ENCODE peak calls at places on chromosomes 5 and 9, in six cellular contexts. V is H1, X is GM12891, Q is K562, S is HepG2, N is GM12878. Z is an unnamed sample.
A peak's percentile ranks its signal among the peaks of the same experiment; 100 is the strongest.

GRCh38 chr5:773517-774264 is 10.8 kb downstream of the ZDHHC11B start:
- DNase-seq in S (no peak), X (no peak), N (no peak), Q (no peak), V (no peak), Z (no peak)

GRCh38 chr5:5306696-5307095 is 115.8 kb upstream of the ICE1 start:
- DNase-seq in Q (no peak), N (no peak), X (no peak), S (no peak), V (no peak), Z (no peak)

GRCh38 chr9:128136816-128137793 is 9.6 kb upstream of the PTGES2 start:
- DNase-seq in V (no peak), Q (peak; percentile 51), S (no peak), N (no peak), X (no peak), Z (no peak)

GRCh38 chr9:93354451-93354850 is 97.0 kb upstream of the FAM120A start:
- DNase-seq in N (no peak), X (no peak), Q (no peak), V (no peak), S (no peak), Z (no peak)

GRCh38 chr5:6401410-6401809 is 23.1 kb upstream of the MED10 start:
- DNase-seq in N (no peak), X (no peak), Q (no peak), S (no peak), V (no peak), Z (no peak)

GRCh38 chr9:94937214-94937903 is 210.9 kb downstream of the AOPEP start:
- DNase-seq in X (no peak), Q (peak; percentile 77), V (no peak), N (no peak), S (no peak), Z (no peak)

GRCh38 chr5:74673011-74673790 is 11.8 kb upstream of the HEXB start:
- DNase-seq in V (no peak), Q (peak; percentile 24), S (peak; percentile 29), N (no peak), X (no peak), Z (no peak)

GRCh38 chr5:71455427-71456361 is at the start of gene BDP1:
- DNase-seq in X (peak; percentile 79), V (peak; percentile 77), S (peak; percentile 86), N (peak; percentile 77), Q (peak; percentile 97), Z (peak; percentile 68)

GRCh38 chr5:85132269-85132668 is 747.6 kb upstream of the EDIL3 start:
- DNase-seq in V (no peak), Q (no peak), N (no peak), S (no peak), X (no peak), Z (no peak)

GRCh38 chr9:36316629-36317317 is 58.5 kb upstream of the GNE start:
- DNase-seq in S (peak; percentile 82), X (no peak), Q (no peak), V (no peak), N (no peak), Z (no peak)

GRCh38 chr5:94779684-94780083 is 161.2 kb downstream of the SLF1 start:
- DNase-seq in V (no peak), S (no peak), N (no peak), Q (no peak), X (no peak), Z (no peak)

GRCh38 chr9:114098021-114098659 is 952 bp downstream of the KIF12 start:
- DNase-seq in X (no peak), Q (peak; percentile 21), N (no peak), S (no peak), V (no peak), Z (no peak)

GRCh38 chr9:5671711-5672353 is 42.9 kb downstream of the RIC1 start:
- DNase-seq in Q (no peak), N (peak; percentile 17), X (no peak), S (no peak), V (no peak), Z (no peak)

GRCh38 chr5:80245986-80246781 is 9.7 kb downstream of the SERINC5 start:
- DNase-seq in X (no peak), Q (no peak), V (no peak), N (no peak), S (peak; percentile 69), Z (no peak)

GRCh38 chr5:124748687-124749594 is 2.5 kb upstream of the ZNF608 start:
- DNase-seq in Q (peak; percentile 19), V (no peak), S (peak; percentile 81), X (peak; percentile 36), N (peak; percentile 86), Z (peak; percentile 48)

DNA sequence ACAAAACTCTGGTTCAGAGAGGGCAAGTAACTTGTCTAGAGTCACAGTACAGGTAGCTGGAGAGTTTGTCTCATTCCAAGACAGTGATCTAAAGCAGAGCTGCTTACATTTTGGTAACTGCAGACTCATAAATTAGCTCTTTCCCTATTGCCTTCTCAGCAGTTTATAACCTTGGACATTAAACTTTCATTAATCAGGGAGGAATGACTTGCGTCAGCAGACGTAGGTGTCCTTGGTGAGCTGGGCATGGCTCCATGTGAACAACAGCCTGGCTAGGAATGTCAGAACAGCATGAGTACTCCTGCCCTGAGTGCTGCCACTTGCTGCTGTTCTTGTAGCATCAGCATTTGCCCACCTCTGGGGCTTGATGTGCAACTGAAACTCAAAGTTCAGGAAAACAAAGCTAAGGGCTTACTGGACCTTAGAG is 2.2 kb upstream of the ALDOB start:
- DNase-seq in N (no peak), V (no peak), X (no peak), Q (no peak), S (peak; percentile 76), Z (no peak)
- TF ChIP-seq TAF1 in N (no peak), V (no peak), X (no peak), Q (no peak), S (no peak), Z (no peak)

DNA sequence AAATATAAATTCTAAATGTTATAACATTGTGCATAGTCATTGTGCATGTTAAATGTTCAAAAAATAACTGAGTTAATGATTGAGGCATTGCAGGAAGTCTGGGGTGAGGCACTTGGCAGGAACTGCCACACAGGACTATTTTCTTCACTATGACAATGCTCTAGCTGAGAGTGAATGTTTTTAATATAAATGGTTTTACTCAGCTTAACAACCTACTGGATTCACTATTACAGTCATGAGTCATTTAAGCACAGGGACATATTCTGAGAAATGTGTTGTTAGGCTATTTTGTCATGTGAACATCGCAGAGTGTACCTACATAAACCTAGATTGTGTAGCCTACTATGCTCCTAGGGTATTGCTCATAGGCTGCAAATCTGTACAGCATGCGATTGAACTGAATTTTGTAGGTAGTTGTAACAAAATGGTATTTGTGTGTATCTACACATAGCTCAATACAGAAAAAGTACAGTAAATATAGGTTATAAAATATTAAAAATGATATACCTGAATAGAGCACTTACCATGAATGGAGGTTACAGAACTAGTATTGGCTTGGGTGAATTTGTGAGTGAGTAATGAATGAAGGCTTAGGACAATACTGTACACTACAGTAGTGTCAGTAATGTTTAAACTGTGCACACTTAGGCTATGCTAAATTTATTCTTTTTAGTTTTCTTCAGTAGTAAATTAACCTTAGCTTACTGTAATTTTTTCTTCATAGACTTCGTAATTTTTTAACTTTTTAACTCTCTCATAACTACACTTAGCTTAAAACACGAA is 346.1 kb upstream of the PTGER4 start:
- DNase-seq in N (no peak), X (no peak), V (no peak), Q (no peak), S (no peak), Z (no peak)
- TF ChIP-seq POLR2A in N (no peak), X (no peak), V (no peak), Q (no peak), S (no peak), Z (no peak)

GRCh38 chr9:111952559-111952958 is 55.9 kb downstream of the UGCG start:
- DNase-seq in X (no peak), Q (no peak), N (no peak), V (no peak), S (no peak), Z (no peak)
- TF ChIP-seq TAF1 in X (no peak), Q (no peak), N (no peak), V (no peak), S (no peak), Z (no peak)

GRCh38 chr5:137750436-137750835 is 3.7 kb downstream of the HNRNPA0 start:
- DNase-seq in N (no peak), X (no peak), V (no peak), Q (no peak), S (no peak), Z (no peak)
- TF ChIP-seq POLR2A in N (no peak), X (peak; percentile 10), V (no peak), Q (no peak), S (no peak), Z (no peak)

GRCh38 chr9:27355166-27355565 is 58.2 kb upstream of the EQTN start:
- DNase-seq in Q (no peak), N (no peak), V (no peak), S (no peak), X (no peak), Z (no peak)
- TF ChIP-seq TAF1 in Q (no peak), N (no peak), V (no peak), S (no peak), X (no peak), Z (no peak)

GRCh38 chr5:169583424-169584215 is at the start of gene SPDL1:
- DNase-seq in V (peak; percentile 86), N (peak; percentile 89), X (peak; percentile 61), S (peak; percentile 93), Q (peak; percentile 97), Z (peak; percentile 59)
- TF ChIP-seq POLR2A in V (peak; percentile 89), N (peak; percentile 94), X (peak; percentile 87), S (peak; percentile 76), Q (peak; percentile 95), Z (peak; percentile 92)

Z was measured in GM12892.